ENCODE peak calls at places on chromosomes 6 and 20, in seven cellular contexts. Y is H9; O is gastrocnemius medialis; T is mucosa of gallbladder; E is ACHN; Q is stimulated activated CD4-positive, alpha-beta T cell treated with anti-CD3 and anti-CD28 coated beads, TNF-alpha, amount 100 ng/mL, for 4 hours; Z is activated gamma-delta T cell treated with anti-CD3 and anti-CD28 coated beads, Interleukin-2, amount 50 U/mL, for 16 hours. K is an unnamed sample.

GRCh38 chr20:33811763-33812672 is 870 bp downstream of the CHMP4B start:
- DNase-seq in Y (no peak), O (peak), T (peak), E (peak), Q (no peak), Z (peak), K (peak)

GRCh38 chr20:38152175-38153010 is 12.7 kb downstream of the TGM2 start:
- DNase-seq in Y (no peak), O (peak), T (peak), E (peak), Q (no peak), Z (no peak), K (no peak)

GRCh38 chr6:11423667-11424066 is 113.9 kb upstream of the TMEM170B start:
- DNase-seq in Y (no peak), O (peak), T (no peak), E (no peak), Q (no peak), Z (no peak), K (no peak)

GRCh38 chr6:29661071-29661470 is 4.2 kb downstream of the MOG start:
- DNase-seq in Y (peak), O (no peak), T (no peak), E (no peak), Q (no peak), Z (no peak), K (no peak)

GRCh38 chr6:127641905-127642304 is 64.9 kb downstream of the C6orf58 start:
- DNase-seq in Y (peak), O (no peak), T (no peak), E (peak), Q (no peak), Z (no peak), K (no peak)

GRCh38 chr6:150877928-150878327 is 12.4 kb downstream of the MTHFD1L start:
- DNase-seq in Y (no peak), O (no peak), T (peak), E (no peak), Q (no peak), Z (no peak), K (no peak)

GRCh38 chr6:72617721-72618120 is 4.1 kb upstream of the KCNQ5 start:
- DNase-seq in Y (no peak), O (no peak), T (no peak), E (no peak), Q (no peak), Z (no peak), K (no peak)

GRCh38 chr20:3172933-3173581 is at the start of gene LZTS3:
- DNase-seq in Y (peak), O (peak), T (peak), E (peak), Q (peak), Z (peak), K (peak)

GRCh38 chr6:40251609-40252008 is 317.3 kb upstream of the MOCS1 start:
- DNase-seq in Y (no peak), O (no peak), T (no peak), E (no peak), Q (no peak), Z (no peak), K (no peak)

GRCh38 chr6:37535701-37536461 is 36.2 kb upstream of the CCDC167 start:
- DNase-seq in Y (peak), O (no peak), T (no peak), E (peak), Q (no peak), Z (no peak), K (no peak)

GRCh38 chr6:151288711-151289398 is 49.1 kb downstream of the AKAP12 start:
- DNase-seq in Y (no peak), O (no peak), T (no peak), E (no peak), Q (no peak), Z (no peak), K (no peak)

GRCh38 chr6:117540670-117541069 is 58.2 kb downstream of the DCBLD1 start:
- DNase-seq in Y (no peak), O (no peak), T (no peak), E (no peak), Q (no peak), Z (no peak), K (no peak)

GRCh38 chr20:16968099-16968498 is 219.9 kb downstream of the OTOR start:
- DNase-seq in Y (no peak), O (no peak), T (no peak), E (no peak), Q (no peak), Z (no peak), K (no peak)

K was measured in activated T-helper 9 cell treated with anti-CD3 and anti-CD28 coated beads, Interleukin-2, amount 50 U/mL, for 16 hours.